ENCODE peak calls at places on chromosomes 6 and 20, in four cellular contexts. X is IMR-90, S is mesenchymal stem cell, K is neuronal stem cell. L is an unnamed sample.
A peak's percentile ranks its signal among the peaks of the same experiment; 100 is the strongest.

GRCh38 chr6:166633732-166634535 is 6.9 kb upstream of the RPS6KA2 start:
- DNase-seq in K (no peak), S (peak; percentile 68), X (peak; percentile 69), L (peak; percentile 19)

GRCh38 chr6:136446145-136446544 is 104.1 kb downstream of the MAP7 start:
- DNase-seq in X (no peak), K (no peak), S (no peak), L (no peak)

GRCh38 chr6:2738373-2738979 is 12.2 kb downstream of the MYLK4 start:
- DNase-seq in X (peak; percentile 80), K (peak; percentile 54), S (peak; percentile 77), L (peak; percentile 54)

GRCh38 chr20:35181731-35182130 is 9.9 kb downstream of the PROCR start:
- DNase-seq in K (no peak), S (no peak), X (peak; percentile 41), L (no peak)

GRCh38 chr6:7311920-7312615 is 931 bp downstream of the SSR1 start:
- DNase-seq in K (no peak), X (peak; percentile 35), S (peak; percentile 20), L (peak; percentile 65)

GRCh38 chr20:63005240-63005861 is 1.4 kb downstream of the BHLHE23 start:
- DNase-seq in X (no peak), K (no peak), S (no peak), L (no peak)

GRCh38 chr20:64110411-64111068 is 3.2 kb upstream of the NPBWR2 start:
- DNase-seq in X (no peak), S (no peak), K (no peak), L (no peak)

GRCh38 chr6:90087103-90087833 is 193.0 kb downstream of the GJA10 start:
- DNase-seq in K (no peak), S (peak; percentile 43), X (peak; percentile 64), L (no peak)

GRCh38 chr6:158818008-158818579 is 1.1 kb downstream of the EZR start:
- DNase-seq in X (peak; percentile 70), S (peak; percentile 83), K (peak; percentile 71), L (peak; percentile 85)

GRCh38 chr20:14497004-14497403 is 159.6 kb upstream of the FLRT3 start:
- DNase-seq in S (no peak), K (no peak), X (no peak), L (no peak)

GRCh38 chr6:79946773-79947190 is 571 bp downstream of the ELOVL4 start:
- DNase-seq in K (peak; percentile 32), S (peak; percentile 42), X (peak; percentile 18), L (peak; percentile 7)

GRCh38 chr6:64217721-64218603 is 582.4 kb downstream of the PHF3 start:
- DNase-seq in K (no peak), S (peak; percentile 70), X (peak; percentile 81), L (no peak)

GRCh38 chr6:75483136-75483952 is 10.3 kb downstream of the FILIP1 start:
- DNase-seq in X (no peak), K (no peak), S (no peak), L (no peak)

GRCh38 chr20:48668451-48668946 is 159.3 kb downstream of the PREX1 start:
- DNase-seq in S (peak; percentile 43), X (no peak), K (no peak), L (peak; percentile 57)

GRCh38 chr6:113122060-113122459 is 735.1 kb upstream of the MARCKS start:
- DNase-seq in K (no peak), X (peak; percentile 87), S (peak; percentile 82), L (peak; percentile 25)

GRCh38 chr6:91562955-91563354 is 976.1 kb upstream of the MAP3K7 start:
- DNase-seq in K (no peak), S (no peak), X (peak; percentile 19), L (no peak)

GRCh38 chr6:43774776-43775583 is 5.0 kb downstream of the VEGFA start:
- DNase-seq in S (peak; percentile 80), K (peak; percentile 79), X (peak; percentile 61), L (peak; percentile 28)

GRCh38 chr20:43744966-43745733 is 18.3 kb upstream of the GTSF1L start:
- DNase-seq in K (no peak), S (no peak), X (no peak), L (no peak)

GRCh38 chr6:41185991-41186675 is 14.8 kb downstream of the TREML2 start:
- DNase-seq in K (no peak), X (no peak), S (no peak), L (no peak)

GRCh38 chr6:119484598-119484997 is 135.0 kb upstream of the MAN1A1 start:
- DNase-seq in K (no peak), X (peak; percentile 94), S (peak; percentile 60), L (peak; percentile 83)

GRCh38 chr6:29376003-29376402 is 912 bp upstream of the OR12D3 start:
- DNase-seq in K (no peak), X (no peak), S (no peak), L (no peak)

GRCh38 chr6:75735491-75736186 is 13.4 kb upstream of the MYO6 start:
- DNase-seq in K (no peak), X (peak; percentile 28), S (peak; percentile 67), L (no peak)

GRCh38 chr6:157449610-157450009 is 68.6 kb downstream of the ZDHHC14 start:
- DNase-seq in X (peak; percentile 67), S (no peak), K (no peak), L (peak; percentile 81)
- H2AFZ ChIP-seq in X (no peak overlapping the region), S (no peak overlapping the region), K (no peak overlapping the region), L (no peak overlapping the region)

DNA sequence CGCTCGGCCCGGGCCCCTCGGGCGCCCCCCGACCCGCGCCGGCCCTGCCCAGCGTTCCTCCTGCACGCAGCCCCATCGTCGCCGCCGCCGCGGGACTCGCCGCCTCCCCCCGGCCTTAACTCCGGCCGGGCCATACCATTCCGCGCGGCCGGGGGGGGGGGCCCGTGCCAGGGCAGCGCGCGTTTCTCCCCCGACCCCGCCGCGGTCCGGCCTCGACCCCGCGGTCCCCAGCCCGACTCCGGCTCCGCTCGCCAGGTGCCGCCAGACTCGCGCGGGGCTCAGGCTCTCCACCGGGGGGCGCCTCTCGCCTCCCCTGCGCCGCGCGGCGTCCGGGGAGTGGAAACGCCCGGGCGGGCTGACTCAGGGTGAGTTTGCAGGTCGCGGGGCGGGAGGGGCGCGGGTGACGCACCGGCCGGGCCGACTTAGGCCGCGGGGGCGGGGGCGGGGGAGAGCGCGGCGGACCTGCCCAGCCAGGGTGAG is at the start of gene SRXN1:
- DNase-seq in X (peak; percentile 93), K (peak; percentile 92), S (peak; percentile 92), L (peak; percentile 92)
- H2BK120ac ChIP-seq in X (peak within 1 kb of the TSS; percentile 96), K (peak within 1 kb of the TSS; percentile 14), S (peak within 1 kb of the TSS; percentile 66), L (peak within 1 kb of the TSS; percentile 39)

DNA sequence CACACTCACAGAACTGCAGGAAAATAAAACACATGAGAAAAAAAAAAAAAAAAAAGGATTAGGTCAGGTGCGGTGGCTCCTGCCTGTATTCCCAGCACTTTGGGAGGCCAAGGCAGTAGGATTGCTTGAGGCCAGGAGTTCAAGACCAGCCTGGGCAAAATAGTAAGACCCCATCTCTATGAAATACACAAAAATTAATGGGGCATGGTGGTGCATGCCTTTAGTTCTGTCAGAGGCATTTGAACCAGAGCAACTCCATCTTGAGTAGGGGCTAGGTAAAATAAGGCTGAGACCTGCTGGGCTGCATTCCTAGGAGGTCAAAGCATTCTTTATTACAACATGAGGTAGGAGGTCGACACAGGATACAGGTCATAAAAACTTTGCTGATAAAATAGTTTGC is 39.0 kb upstream of the JARID2 start:
- DNase-seq in K (no peak), X (no peak), S (no peak), L (peak; percentile 45)
- H2AFZ ChIP-seq in K (no peak overlapping the region), X (no peak overlapping the region), S (no peak overlapping the region), L (no peak overlapping the region)

DNA sequence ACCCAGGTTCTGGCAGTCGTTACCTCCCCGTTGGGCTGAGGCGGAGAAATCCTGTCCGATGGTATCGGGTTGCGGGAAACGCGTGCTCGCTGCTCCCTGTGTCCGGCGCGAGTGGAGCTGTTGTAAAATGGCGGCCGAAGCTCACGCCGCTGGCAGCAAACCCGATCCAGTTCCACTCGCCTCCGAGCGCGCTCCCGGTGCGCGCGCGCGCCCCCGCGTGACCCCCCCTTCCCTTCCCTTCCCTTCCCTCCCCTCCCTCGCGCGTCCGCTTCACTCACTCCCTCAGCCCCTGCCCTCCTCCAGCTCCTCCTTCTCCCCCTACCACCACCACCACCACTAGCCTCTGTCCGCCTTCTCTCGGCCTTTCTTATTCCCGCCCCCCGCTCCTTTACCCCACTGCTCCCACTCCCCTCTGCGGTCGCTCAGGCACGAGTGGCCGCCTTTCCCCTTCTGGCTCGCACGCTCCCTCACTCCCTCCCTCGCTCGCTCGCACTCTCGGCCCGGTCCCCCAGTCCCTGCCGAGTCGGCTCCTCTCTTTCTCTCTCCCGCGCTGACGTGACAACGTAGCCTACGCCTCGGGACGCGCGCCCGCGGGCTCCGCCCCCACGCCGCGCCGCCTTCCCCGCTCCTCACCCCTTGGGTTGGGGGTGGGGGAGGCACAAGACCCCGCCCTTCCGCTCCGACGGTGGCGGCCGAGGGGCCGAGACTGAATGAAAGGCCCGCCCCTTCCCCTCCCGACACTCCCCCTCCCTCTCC is at the start of gene SYNCRIP:
- DNase-seq in X (peak; percentile 97), K (peak; percentile 98), S (peak; percentile 99), L (peak; percentile 98)
- H2BK120ac ChIP-seq in X (peak within 1 kb of the TSS; percentile 81), K (peak within 1 kb of the TSS; percentile 97), S (peak within 1 kb of the TSS; percentile 99), L (peak within 1 kb of the TSS; percentile 100)

DNA sequence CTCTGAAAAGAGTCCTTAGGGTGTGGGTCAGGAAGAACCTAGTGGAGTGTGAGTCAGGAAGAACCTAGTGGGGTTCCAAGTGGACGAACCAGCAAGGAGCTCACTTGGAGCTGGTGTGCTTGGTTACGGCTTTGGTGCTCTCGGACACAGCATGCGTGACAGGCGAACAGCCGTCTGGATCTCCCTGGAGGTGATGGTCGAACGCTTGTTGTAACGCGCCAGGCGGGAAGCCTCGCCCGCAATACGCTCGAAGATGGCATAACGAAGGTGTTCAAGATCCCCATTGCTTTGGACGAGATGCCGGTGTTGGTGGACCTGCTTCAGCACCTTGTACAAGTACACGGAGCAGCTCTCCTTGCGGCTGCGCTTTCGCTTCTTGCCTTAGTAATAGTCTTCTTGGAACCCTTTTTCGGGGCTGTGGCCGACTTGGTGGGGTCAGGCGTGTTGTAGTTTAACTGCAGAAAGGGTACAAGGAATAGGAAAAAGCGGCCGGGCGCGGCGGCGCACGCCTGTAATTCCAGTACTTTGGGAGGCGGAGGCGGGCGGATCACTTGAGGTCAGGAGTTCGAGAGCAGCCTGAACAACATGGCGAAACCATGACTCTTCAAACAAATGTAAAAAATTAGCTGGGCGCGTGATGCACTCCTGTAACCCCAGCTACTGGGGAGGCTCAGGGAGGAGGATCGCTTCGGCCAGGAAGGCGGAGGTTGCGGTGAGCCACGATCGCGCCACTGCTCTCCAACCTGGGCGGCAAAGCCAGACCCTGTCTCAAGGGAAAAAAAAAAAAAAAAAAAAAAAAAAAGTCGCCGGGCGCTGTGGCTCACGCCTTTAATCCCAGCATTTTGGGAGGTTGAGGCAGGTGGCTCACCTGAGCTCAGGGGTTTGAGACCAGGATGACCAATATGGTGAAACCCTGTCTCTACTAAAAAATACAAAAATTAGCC is 48.0 kb downstream of the OR2B2 start:
- DNase-seq in X (peak; percentile 15), K (no peak), S (no peak), L (peak; percentile 13)
- H2AFZ ChIP-seq in X (peak overlapping the region; percentile 78), K (peak overlapping the region; percentile 89), S (peak overlapping the region; percentile 31), L (no peak overlapping the region)

GRCh38 chr20:53875452-53875851 is 194.9 kb downstream of the BCAS1 start:
- DNase-seq in S (no peak), K (no peak), X (no peak), L (peak; percentile 56)

GRCh38 chr20:53874706-53875105 is 195.7 kb downstream of the BCAS1 start:
- DNase-seq in S (no peak), K (no peak), X (no peak), L (no peak)

GRCh38 chr20:53878262-53879047 is 191.9 kb downstream of the BCAS1 start:
- DNase-seq in K (no peak), S (peak; percentile 70), X (no peak), L (no peak)

GRCh38 chr20:53876956-53877355 is 193.4 kb downstream of the BCAS1 start:
- DNase-seq in X (no peak), S (no peak), K (no peak), L (no peak)

GRCh38 chr20:53876470-53876869 is 193.9 kb downstream of the BCAS1 start:
- DNase-seq in K (no peak), S (no peak), X (no peak), L (no peak)
- H2BK120ac ChIP-seq in K (no peak overlapping the region), S (no peak overlapping the region), X (no peak overlapping the region), L (no peak overlapping the region)

L was measured in trophoblast cell.